ENCODE peak calls at places on chromosomes 2 and 18, in seven cellular contexts. L is AG09319, Z is dermis microvascular lymphatic vessel endothelial cell, N is uterus, W is upper lobe of right lung, I is mesenchymal stem cell, F is neural crest cell. T is an unnamed sample.

GRCh38 chr2:144660518-144661316 is 140.8 kb upstream of the ZEB2 start:
- DNase-seq in L (no peak), Z (no peak), N (no peak), W (no peak), I (peak; percentile 69), F (no peak), T (peak; percentile 38)

GRCh38 chr18:3716116-3716660 is 266.2 kb downstream of the TGIF1 start:
- DNase-seq in L (no peak), Z (no peak), N (no peak), W (no peak), I (no peak), F (no peak), T (no peak)

GRCh38 chr2:71613566-71613952 is 160.2 kb downstream of the DYSF start:
- DNase-seq in L (no peak), Z (no peak), N (no peak), W (peak; percentile 40), I (no peak), F (no peak), T (no peak)

GRCh38 chr2:142588269-142588668 is 289.2 kb upstream of the KYNU start:
- DNase-seq in L (no peak), Z (no peak), N (no peak), W (no peak), I (no peak), F (no peak), T (no peak)

GRCh38 chr2:219698684-219699439 is 71.4 kb downstream of the SLC4A3 start:
- DNase-seq in L (no peak), Z (no peak), N (no peak), W (no peak), I (no peak), F (no peak), T (no peak)

GRCh38 chr2:37324786-37325624 is at the start of gene PRKD3:
- DNase-seq in L (no peak), Z (no peak), N (peak; percentile 60), W (no peak), I (peak; percentile 70), F (peak; percentile 65), T (peak; percentile 31)

GRCh38 chr2:3461781-3462492 is 57.4 kb downstream of the ADI1 start:
- DNase-seq in L (no peak), Z (peak; percentile 47), N (peak; percentile 40), W (no peak), I (peak; percentile 73), F (peak; percentile 40), T (peak; percentile 59)

GRCh38 chr2:46364797-46365457 is 67.7 kb downstream of the EPAS1 start:
- DNase-seq in L (peak; percentile 41), Z (peak; percentile 56), N (peak; percentile 59), W (no peak), I (peak; percentile 71), F (peak; percentile 44), T (peak; percentile 56)

GRCh38 chr2:112031916-112032582 is 23.0 kb upstream of the TMEM87B start:
- DNase-seq in L (no peak), Z (no peak), N (no peak), W (peak; percentile 81), I (peak; percentile 81), F (no peak), T (peak; percentile 56)

GRCh38 chr2:84924173-84925106 is 19.0 kb downstream of the TMSB10 start:
- DNase-seq in L (no peak), Z (peak; percentile 93), N (peak; percentile 61), W (no peak), I (no peak), F (no peak), T (peak; percentile 75)

GRCh38 chr2:854460-854859 is 96.2 kb upstream of the SNTG2 start:
- DNase-seq in L (peak; percentile 10), Z (peak; percentile 18), N (peak; percentile 37), W (no peak), I (no peak), F (peak; percentile 40), T (no peak)

GRCh38 chr18:31739651-31740050 is 21.0 kb downstream of the SLC25A52 start:
- DNase-seq in L (no peak), Z (no peak), N (no peak), W (no peak), I (no peak), F (no peak), T (no peak)

GRCh38 chr2:211371465-211371864 is 815.1 kb downstream of the CPS1 start:
- DNase-seq in L (no peak), Z (no peak), N (no peak), W (no peak), I (no peak), F (no peak), T (no peak)

GRCh38 chr2:170255971-170256370 is 78.0 kb downstream of the MYO3B start:
- DNase-seq in L (no peak), Z (no peak), N (no peak), W (no peak), I (peak; percentile 1), F (no peak), T (peak; percentile 29)

GRCh38 chr2:238754259-238754658 is 93.6 kb upstream of the TWIST2 start:
- DNase-seq in L (no peak), Z (no peak), N (no peak), W (no peak), I (no peak), F (no peak), T (no peak)

GRCh38 chr18:11553098-11553940 is 56.1 kb upstream of the SLC35G4 start:
- DNase-seq in L (peak; percentile 18), Z (peak; percentile 36), N (no peak), W (no peak), I (peak; percentile 66), F (peak; percentile 59), T (peak; percentile 49)

GRCh38 chr18:2963048-2963447 is 49.9 kb downstream of the LPIN2 start:
- DNase-seq in L (no peak), Z (no peak), N (no peak), W (no peak), I (no peak), F (no peak), T (no peak)

GRCh38 chr2:105188343-105188742 is 53.2 kb upstream of the GPR45 start:
- DNase-seq in L (no peak), Z (no peak), N (no peak), W (no peak), I (no peak), F (no peak), T (no peak)

GRCh38 chr2:118474151-118474561 is 373.3 kb downstream of the EN1 start:
- DNase-seq in L (no peak), Z (no peak), N (no peak), W (no peak), I (no peak), F (no peak), T (no peak)

GRCh38 chr2:12076810-12077209 is 330.4 kb downstream of the LPIN1 start:
- DNase-seq in L (no peak), Z (peak; percentile 7), N (no peak), W (no peak), I (no peak), F (no peak), T (peak; percentile 31)

GRCh38 chr2:56476509-56477071 is 292.8 kb downstream of the CCDC85A start:
- DNase-seq in L (no peak), Z (no peak), N (no peak), W (no peak), I (no peak), F (no peak), T (no peak)

GRCh38 chr2:9807555-9808305 is 35.5 kb upstream of the TAF1B start:
- DNase-seq in L (no peak), Z (no peak), N (no peak), W (no peak), I (no peak), F (no peak), T (no peak)

GRCh38 chr2:222751238-222751637 is 79.8 kb downstream of the MOGAT1 start:
- DNase-seq in L (no peak), Z (no peak), N (no peak), W (no peak), I (no peak), F (no peak), T (no peak)

GRCh38 chr18:9000736-9001135 is 101.8 kb upstream of the NDUFV2 start:
- DNase-seq in L (no peak), Z (no peak), N (no peak), W (no peak), I (no peak), F (no peak), T (peak; percentile 54)

GRCh38 chr2:171172980-171173542 is 12.4 kb upstream of the TLK1 start:
- DNase-seq in L (no peak), Z (no peak), N (no peak), W (no peak), I (no peak), F (no peak), T (peak; percentile 21)

GRCh38 chr2:113156278-113157107 is 17.3 kb upstream of the PSD4 start:
- DNase-seq in L (no peak), Z (no peak), N (no peak), W (no peak), I (no peak), F (no peak), T (no peak)

GRCh38 chr2:201644001-201644400 is 698 bp upstream of the TMEM237 start:
- DNase-seq in L (no peak), Z (no peak), N (peak; percentile 65), W (no peak), I (peak; percentile 2), F (no peak), T (no peak)

GRCh38 chr18:66346833-66347595 is 256.9 kb downstream of the CDH19 start:
- DNase-seq in L (no peak), Z (no peak), N (no peak), W (no peak), I (no peak), F (no peak), T (no peak)

GRCh38 chr18:47109049-47109448 is 41.3 kb downstream of the HDHD2 start:
- DNase-seq in L (no peak), Z (no peak), N (no peak), W (no peak), I (no peak), F (no peak), T (no peak)

GRCh38 chr2:191171708-191172355 is 21.0 kb upstream of the STAT4 start:
- DNase-seq in L (peak; percentile 80), Z (no peak), N (no peak), W (no peak), I (peak; percentile 77), F (no peak), T (peak; percentile 96)

GRCh38 chr18:63586966-63587365 is at the start of gene SERPINB13:
- DNase-seq in L (no peak), Z (no peak), N (no peak), W (no peak), I (no peak), F (no peak), T (no peak)

GRCh38 chr2:230931556-230932231 is 6.7 kb upstream of the GPR55 start:
- DNase-seq in L (no peak), Z (no peak), N (no peak), W (no peak), I (no peak), F (no peak), T (no peak)

GRCh38 chr2:96534701-96535181 is 1.8 kb upstream of the ARID5A start:
- DNase-seq in L (no peak), Z (no peak), N (no peak), W (peak; percentile 18), I (no peak), F (no peak), T (no peak)

GRCh38 chr2:20015482-20016083 is 3.1 kb upstream of the MATN3 start:
- DNase-seq in L (peak; percentile 28), Z (peak; percentile 44), N (no peak), W (no peak), I (peak; percentile 62), F (peak; percentile 20), T (peak; percentile 55)

GRCh38 chr18:45518770-45519169 is 96.5 kb upstream of the SLC14A2 start:
- DNase-seq in L (no peak), Z (no peak), N (no peak), W (no peak), I (no peak), F (no peak), T (no peak)

GRCh38 chr2:19488009-19488691 is 129.7 kb upstream of the OSR1 start:
- DNase-seq in L (peak; percentile 12), Z (no peak), N (no peak), W (no peak), I (peak; percentile 53), F (no peak), T (peak; percentile 77)

GRCh38 chr2:43343573-43344304 is 117.3 kb upstream of the ZFP36L2 start:
- DNase-seq in L (peak; percentile 67), Z (no peak), N (peak; percentile 95), W (no peak), I (peak; percentile 76), F (no peak), T (peak; percentile 90)

GRCh38 chr2:127415593-127416485 is 2.4 kb upstream of the PROC start:
- DNase-seq in L (no peak), Z (peak; percentile 22), N (no peak), W (peak; percentile 92), I (peak; percentile 36), F (peak; percentile 51), T (peak; percentile 18)